ENCODE peak calls at places on chromosomes 13 and 19, in four cellular contexts. One of them, this sample, is unnamed. For H3K9me3, the result is how much of the 10 kb centered on the place peaks cover.

GRCh38 chr19:18204394-18205179 is 745 bp upstream of the RAB3A start:
- DNase-seq in cardiac muscle cell: no peak
- DNase-seq in ascending aorta: peak
- DNase-seq in PC-9: no peak
- DNase-seq in this sample: peak

GRCh38 chr13:41468631-41469030 is 11.3 kb downstream of the RGCC start:
- DNase-seq in PC-9: no peak
- DNase-seq in ascending aorta: no peak
- DNase-seq in cardiac muscle cell: no peak
- DNase-seq in this sample: no peak

GRCh38 chr19:5665781-5666513 is 14.4 kb downstream of the MICOS13 start:
- DNase-seq in PC-9: no peak
- DNase-seq in cardiac muscle cell: peak
- DNase-seq in ascending aorta: no peak
- DNase-seq in this sample: no peak

GRCh38 chr13:21608961-21609360 is 5.0 kb upstream of the MICU2 start:
- DNase-seq in ascending aorta: no peak
- DNase-seq in cardiac muscle cell: no peak
- DNase-seq in PC-9: no peak
- DNase-seq in this sample: no peak

GRCh38 chr19:1853295-1854031 is 5.2 kb upstream of the REXO1 start:
- DNase-seq in ascending aorta: peak
- DNase-seq in PC-9: peak
- DNase-seq in cardiac muscle cell: peak
- DNase-seq in this sample: peak

GRCh38 chr13:97125051-97125809 is 96.9 kb upstream of the MBNL2 start:
- DNase-seq in ascending aorta: no peak
- DNase-seq in PC-9: peak
- DNase-seq in cardiac muscle cell: peak
- DNase-seq in this sample: no peak

GRCh38 chr13:30872685-30873443 is 33.2 kb upstream of the MEDAG start:
- DNase-seq in ascending aorta: peak
- DNase-seq in cardiac muscle cell: peak
- DNase-seq in PC-9: no peak
- DNase-seq in this sample: no peak

GRCh38 chr19:53647792-53648191 is 16.0 kb downstream of the DPRX start:
- DNase-seq in cardiac muscle cell: no peak
- DNase-seq in PC-9: no peak
- DNase-seq in ascending aorta: no peak
- DNase-seq in this sample: no peak

GRCh38 chr19:48461982-48462655 is 6.7 kb downstream of the KCNJ14 start:
- DNase-seq in PC-9: no peak
- DNase-seq in ascending aorta: no peak
- DNase-seq in cardiac muscle cell: peak
- DNase-seq in this sample: no peak

GRCh38 chr13:114212096-114212495 is 22.6 kb upstream of the CDC16 start:
- DNase-seq in ascending aorta: no peak
- DNase-seq in cardiac muscle cell: no peak
- DNase-seq in PC-9: peak
- DNase-seq in this sample: no peak

GRCh38 chr13:44744880-44745633 is 168.9 kb upstream of the TSC22D1 start:
- DNase-seq in cardiac muscle cell: no peak
- DNase-seq in ascending aorta: no peak
- DNase-seq in PC-9: no peak
- DNase-seq in this sample: no peak

GRCh38 chr13:51101636-51102218 is 9.3 kb downstream of the C13orf42 start:
- DNase-seq in ascending aorta: no peak
- DNase-seq in cardiac muscle cell: no peak
- DNase-seq in PC-9: no peak
- DNase-seq in this sample: no peak

GRCh38 chr13:107250626-107251025 is 682.7 kb upstream of the ARGLU1 start:
- DNase-seq in ascending aorta: no peak
- DNase-seq in cardiac muscle cell: no peak
- DNase-seq in PC-9: no peak
- DNase-seq in this sample: no peak

GRCh38 chr13:114070098-114070799 is 62.2 kb downstream of the RASA3 start:
- DNase-seq in ascending aorta: peak
- DNase-seq in cardiac muscle cell: no peak
- DNase-seq in PC-9: no peak
- DNase-seq in this sample: no peak

GRCh38 chr19:55304279-55304978 is 20.6 kb downstream of the BRSK1 start:
- DNase-seq in cardiac muscle cell: peak
- DNase-seq in ascending aorta: no peak
- DNase-seq in PC-9: peak
- DNase-seq in this sample: no peak

GRCh38 chr13:41554180-41554579 is 96.8 kb downstream of the RGCC start:
- DNase-seq in PC-9: no peak
- DNase-seq in ascending aorta: no peak
- DNase-seq in cardiac muscle cell: no peak
- DNase-seq in this sample: no peak

GRCh38 chr13:43005460-43006236 is 13.6 kb upstream of the EPSTI1 start:
- DNase-seq in cardiac muscle cell: peak
- DNase-seq in PC-9: peak
- DNase-seq in ascending aorta: no peak
- DNase-seq in this sample: no peak

GRCh38 chr13:110089100-110089499 is 217.9 kb downstream of the COL4A1 start:
- DNase-seq in cardiac muscle cell: no peak
- DNase-seq in PC-9: no peak
- DNase-seq in ascending aorta: no peak
- DNase-seq in this sample: no peak

GRCh38 chr13:21344662-21345176 is 114.4 kb downstream of the ZDHHC20 start:
- DNase-seq in ascending aorta: no peak
- DNase-seq in cardiac muscle cell: no peak
- DNase-seq in PC-9: no peak
- DNase-seq in this sample: no peak

GRCh38 chr19:2426661-2427322 is 594 bp downstream of the TIMM13 start:
- DNase-seq in PC-9: no peak
- DNase-seq in ascending aorta: no peak
- DNase-seq in cardiac muscle cell: peak
- DNase-seq in this sample: no peak

GRCh38 chr19:1943661-1944087 is 2.7 kb downstream of the CSNK1G2 start:
- DNase-seq in cardiac muscle cell: no peak
- DNase-seq in PC-9: no peak
- DNase-seq in ascending aorta: no peak
- DNase-seq in this sample: no peak

GRCh38 chr19:497476-497860 is 1.2 kb downstream of the MADCAM1 start:
- DNase-seq in ascending aorta: no peak
- DNase-seq in PC-9: no peak
- DNase-seq in cardiac muscle cell: no peak
- DNase-seq in this sample: no peak

GRCh38 chr19:46731007-46731501 is 14.1 kb upstream of the PRKD2 start:
- DNase-seq in ascending aorta: no peak
- DNase-seq in cardiac muscle cell: peak
- DNase-seq in PC-9: peak
- DNase-seq in this sample: no peak

GRCh38 chr19:55103190-55103589 is 14.2 kb downstream of the PPP1R12C start:
- DNase-seq in ascending aorta: no peak
- DNase-seq in PC-9: no peak
- DNase-seq in cardiac muscle cell: no peak
- DNase-seq in this sample: no peak

GRCh38 chr13:49791214-49791752 is 1.2 kb downstream of the KPNA3 start:
- DNase-seq in PC-9: peak
- DNase-seq in ascending aorta: no peak
- DNase-seq in cardiac muscle cell: peak
- DNase-seq in this sample: no peak

GRCh38 chr13:99995104-99995502 is 13.5 kb downstream of the ZIC2 start:
- DNase-seq in cardiac muscle cell: no peak
- DNase-seq in ascending aorta: no peak
- DNase-seq in PC-9: no peak
- DNase-seq in this sample: no peak

GRCh38 chr13:95039415-95039814 is 261.8 kb downstream of the ABCC4 start:
- DNase-seq in cardiac muscle cell: no peak
- DNase-seq in ascending aorta: no peak
- DNase-seq in PC-9: no peak
- DNase-seq in this sample: no peak

GRCh38 chr13:99363391-99363790 is 56.2 kb upstream of the GPR183 start:
- DNase-seq in cardiac muscle cell: no peak
- DNase-seq in ascending aorta: no peak
- DNase-seq in PC-9: no peak
- DNase-seq in this sample: no peak

GRCh38 chr19:6057651-6058365 is 52.5 kb downstream of the RFX2 start:
- DNase-seq in ascending aorta: no peak
- DNase-seq in cardiac muscle cell: no peak
- DNase-seq in PC-9: no peak
- DNase-seq in this sample: no peak

GRCh38 chr13:78806457-78806856 is 147.5 kb upstream of the OBI1 start:
- DNase-seq in PC-9: no peak
- DNase-seq in cardiac muscle cell: peak
- DNase-seq in ascending aorta: no peak
- DNase-seq in this sample: no peak

GRCh38 chr19:42595550-42596172 is 937 bp upstream of the CEACAM8 start:
- DNase-seq in ascending aorta: no peak
- DNase-seq in cardiac muscle cell: no peak
- DNase-seq in PC-9: no peak
- DNase-seq in this sample: no peak

GRCh38 chr13:53781941-53782340 is 753.3 kb downstream of the OLFM4 start:
- DNase-seq in PC-9: no peak
- DNase-seq in cardiac muscle cell: no peak
- DNase-seq in ascending aorta: no peak
- DNase-seq in this sample: no peak

GRCh38 chr19:15251010-15251748 is 18.9 kb upstream of the EPHX3 start:
- DNase-seq in ascending aorta: peak
- DNase-seq in cardiac muscle cell: peak
- DNase-seq in PC-9: no peak
- DNase-seq in this sample: no peak

GRCh38 chr19:42467437-42467760 is 24.7 kb upstream of the CXCL17 start:
- DNase-seq in PC-9: no peak
- DNase-seq in cardiac muscle cell: no peak
- DNase-seq in ascending aorta: no peak
- DNase-seq in this sample: no peak

GRCh38 chr19:57779220-57779845 is 9.9 kb downstream of the ZNF586 start:
- DNase-seq in ascending aorta: no peak
- DNase-seq in cardiac muscle cell: no peak
- DNase-seq in PC-9: no peak
- DNase-seq in this sample: no peak

GRCh38 chr19:57773488-57773887 is 4.0 kb downstream of the ZNF586 start:
- DNase-seq in cardiac muscle cell: no peak
- DNase-seq in PC-9: no peak
- DNase-seq in ascending aorta: no peak
- DNase-seq in this sample: no peak

GRCh38 chr19:57776764-57777296 is 7.4 kb downstream of the ZNF586 start:
- DNase-seq in ascending aorta: no peak
- DNase-seq in cardiac muscle cell: no peak
- DNase-seq in PC-9: no peak
- DNase-seq in this sample: no peak

DNA sequence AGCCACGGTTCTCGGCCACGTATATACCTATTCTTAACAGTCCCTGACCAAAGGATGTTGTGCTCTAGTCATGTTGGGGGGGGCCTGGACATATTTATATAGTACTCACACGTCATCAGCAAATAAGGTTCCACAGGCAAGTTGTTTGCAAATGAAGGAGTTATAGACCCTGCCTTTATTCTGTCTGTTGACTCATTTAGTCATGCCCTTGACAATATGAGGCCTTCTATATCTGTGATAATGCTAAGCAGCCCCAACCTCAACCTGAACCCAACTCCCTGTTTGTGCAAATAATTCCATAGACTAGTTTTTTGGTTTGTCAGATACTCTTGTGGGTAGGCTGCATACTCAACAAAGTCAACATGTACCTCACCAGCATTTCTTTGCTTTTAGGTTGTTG is 8.9 kb downstream of the ZNF586 start:
- DNase-seq in cardiac muscle cell: no peak
- DNase-seq in ascending aorta: no peak
- DNase-seq in PC-9: no peak
- DNase-seq in this sample: no peak
- H3K9me3 ChIP-seq in cardiac muscle cell: under half
- H3K9me3 ChIP-seq in ascending aorta: half or more
- H3K9me3 ChIP-seq in PC-9: under half
- H3K9me3 ChIP-seq in this sample: half or more

GRCh38 chr19:30879225-30879624 is 470.0 kb downstream of the TSHZ3 start:
- DNase-seq in cardiac muscle cell: no peak
- DNase-seq in PC-9: no peak
- DNase-seq in ascending aorta: no peak
- DNase-seq in this sample: no peak

GRCh38 chr19:30880551-30880950 is 468.7 kb downstream of the TSHZ3 start:
- DNase-seq in ascending aorta: no peak
- DNase-seq in cardiac muscle cell: no peak
- DNase-seq in PC-9: no peak
- DNase-seq in this sample: no peak

GRCh38 chr19:30878456-30878855 is 470.8 kb downstream of the TSHZ3 start:
- DNase-seq in cardiac muscle cell: no peak
- DNase-seq in ascending aorta: no peak
- DNase-seq in PC-9: no peak
- DNase-seq in this sample: no peak

GRCh38 chr19:30880151-30880550 is 469.1 kb downstream of the TSHZ3 start:
- DNase-seq in PC-9: no peak
- DNase-seq in ascending aorta: no peak
- DNase-seq in cardiac muscle cell: no peak
- DNase-seq in this sample: no peak

GRCh38 chr19:30877591-30878230 is 471.5 kb downstream of the TSHZ3 start:
- DNase-seq in ascending aorta: no peak
- DNase-seq in cardiac muscle cell: no peak
- DNase-seq in PC-9: no peak
- DNase-seq in this sample: no peak
- H3K9me3 ChIP-seq in ascending aorta: under half
- H3K9me3 ChIP-seq in cardiac muscle cell: under half
- H3K9me3 ChIP-seq in PC-9: under half
- H3K9me3 ChIP-seq in this sample: under half

DNA sequence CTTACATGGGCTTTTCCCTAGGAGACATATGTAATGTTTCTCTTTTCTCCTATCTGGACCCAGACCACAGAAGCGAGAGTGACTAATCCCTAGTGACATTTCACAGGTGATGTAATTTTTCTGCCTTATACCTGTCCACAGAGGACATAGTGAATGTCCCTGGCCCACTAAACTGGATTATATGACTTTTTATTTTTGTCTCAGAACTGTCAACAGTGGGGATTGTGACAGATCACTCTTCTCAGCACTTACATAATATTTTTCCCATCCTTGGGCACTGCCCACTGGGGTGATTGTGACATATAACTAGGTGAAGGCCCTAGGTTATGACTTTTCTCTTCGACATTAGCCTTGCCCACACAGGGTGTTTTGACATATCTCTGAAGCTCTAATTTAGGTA is 7.9 kb upstream of the ZNF726 start:
- DNase-seq in cardiac muscle cell: no peak
- DNase-seq in PC-9: no peak
- DNase-seq in ascending aorta: no peak
- DNase-seq in this sample: no peak
- H3K9me3 ChIP-seq in cardiac muscle cell: under half
- H3K9me3 ChIP-seq in PC-9: under half
- H3K9me3 ChIP-seq in ascending aorta: under half
- H3K9me3 ChIP-seq in this sample: under half

DNA sequence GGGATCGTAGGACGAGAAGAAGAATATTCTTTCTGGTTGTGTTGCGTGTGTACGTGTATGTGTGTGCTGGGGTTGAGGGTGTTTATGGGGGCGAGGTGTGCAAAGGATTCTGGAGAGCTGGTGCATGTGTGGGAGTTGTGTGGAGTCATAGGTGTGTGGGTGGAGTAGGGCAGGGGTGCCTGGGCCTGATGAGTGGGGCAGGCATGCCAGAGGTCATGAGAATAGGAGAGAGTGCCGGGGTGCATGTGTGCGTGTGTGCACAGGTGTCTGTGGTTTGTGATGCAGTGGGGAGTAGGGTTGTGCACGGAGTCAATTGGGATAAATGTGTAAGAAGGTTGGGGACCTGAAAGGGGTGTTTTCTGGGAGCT is 649 bp downstream of the TMEM91 start:
- DNase-seq in ascending aorta: no peak
- DNase-seq in PC-9: no peak
- DNase-seq in cardiac muscle cell: no peak
- DNase-seq in this sample: no peak
- H3K9me3 ChIP-seq in ascending aorta: under half
- H3K9me3 ChIP-seq in PC-9: under half
- H3K9me3 ChIP-seq in cardiac muscle cell: under half
- H3K9me3 ChIP-seq in this sample: under half